ENCODE peak calls at places on chromosomes 11 and 22, in six cellular contexts. C, X, J, T, L and Q are unnamed samples.

GRCh38 chr22:50528682-50529415 is 963 bp downstream of the TYMP start:
- DNase-seq in C (peak; percentile 26), X (no peak), J (no peak), T (no peak), L (no peak), Q (no peak)

GRCh38 chr11:59206635-59207034 is 6.1 kb downstream of the MPEG1 start:
- DNase-seq in C (peak; percentile 59), X (peak; percentile 48), J (peak; percentile 52), T (no peak), L (no peak), Q (peak; percentile 68)

GRCh38 chr11:61732705-61733104 is 19.7 kb upstream of the MYRF start:
- DNase-seq in C (no peak), X (no peak), J (no peak), T (no peak), L (no peak), Q (no peak)

GRCh38 chr11:88378422-88379066 is 41.0 kb upstream of the CTSC start:
- DNase-seq in C (no peak), X (no peak), J (no peak), T (no peak), L (no peak), Q (no peak)

GRCh38 chr11:75435571-75435925 is 2.5 kb upstream of the KLHL35 start:
- DNase-seq in C (no peak), X (no peak), J (no peak), T (no peak), L (no peak), Q (no peak)

GRCh38 chr22:21451545-21452520 is 15.4 kb upstream of the TMEM191C start:
- DNase-seq in C (no peak), X (no peak), J (no peak), T (no peak), L (no peak), Q (no peak)

GRCh38 chr11:122690801-122691649 is 35.5 kb downstream of the UBASH3B start:
- DNase-seq in C (no peak), X (no peak), J (peak; percentile 26), T (no peak), L (no peak), Q (peak; percentile 27)

GRCh38 chr22:48241658-48242057 is 1479.2 kb downstream of the TBC1D22A start:
- DNase-seq in C (no peak), X (no peak), J (no peak), T (no peak), L (no peak), Q (no peak)

GRCh38 chr11:128582496-128583366 is 4.6 kb downstream of the ETS1 start:
- DNase-seq in C (no peak), X (peak; percentile 15), J (peak; percentile 82), T (no peak), L (peak; percentile 35), Q (no peak)

GRCh38 chr11:75151346-75152047 is 590 bp downstream of the SLCO2B1 start:
- DNase-seq in C (peak; percentile 91), X (no peak), J (no peak), T (no peak), L (no peak), Q (no peak)

GRCh38 chr11:13486926-13487660 is 8.7 kb downstream of the PTH start:
- DNase-seq in C (peak; percentile 57), X (peak; percentile 15), J (peak; percentile 24), T (no peak), L (no peak), Q (peak; percentile 17)

DNA sequence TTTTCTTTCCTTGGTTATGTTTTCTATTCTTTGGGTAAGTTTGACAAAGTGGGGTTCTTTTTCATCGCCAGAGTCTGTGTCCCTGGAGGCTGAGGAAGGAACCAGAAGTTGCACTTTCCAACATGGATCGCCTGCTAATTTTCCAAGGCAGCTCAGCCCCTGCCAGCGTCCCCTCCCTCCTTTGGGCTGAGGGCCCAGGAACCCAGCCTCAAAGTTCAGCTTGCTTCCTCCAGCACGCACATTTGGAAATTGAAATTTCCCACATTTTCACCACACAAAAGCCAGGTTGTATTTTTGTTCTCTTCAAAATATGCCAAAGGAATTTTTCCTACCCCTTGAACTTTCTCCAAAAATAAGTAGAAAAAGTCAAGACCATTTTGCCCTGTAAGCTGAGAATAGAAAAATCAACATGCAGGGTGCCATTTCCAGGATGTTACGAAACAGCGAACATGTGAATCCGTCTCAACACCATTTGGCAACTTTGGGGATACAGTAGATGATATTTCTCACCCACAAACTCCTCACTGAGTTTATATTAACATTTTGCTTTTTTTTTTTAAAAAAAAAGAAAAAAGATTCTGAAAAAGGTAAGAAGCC is 343.5 kb downstream of the TENM4 start:
- DNase-seq in C (no peak), X (no peak), J (no peak), T (no peak), L (peak; percentile 47), Q (no peak)
- H3K4me1 ChIP-seq in C (no peaks in the 10 kb centered on the region), X (peaks cover 33% of the 10 kb centered on the region), J (peaks cover 37% of the 10 kb centered on the region), T (peaks cover 38% of the 10 kb centered on the region), L (peaks cover 23% of the 10 kb centered on the region), Q (no peaks in the 10 kb centered on the region)

DNA sequence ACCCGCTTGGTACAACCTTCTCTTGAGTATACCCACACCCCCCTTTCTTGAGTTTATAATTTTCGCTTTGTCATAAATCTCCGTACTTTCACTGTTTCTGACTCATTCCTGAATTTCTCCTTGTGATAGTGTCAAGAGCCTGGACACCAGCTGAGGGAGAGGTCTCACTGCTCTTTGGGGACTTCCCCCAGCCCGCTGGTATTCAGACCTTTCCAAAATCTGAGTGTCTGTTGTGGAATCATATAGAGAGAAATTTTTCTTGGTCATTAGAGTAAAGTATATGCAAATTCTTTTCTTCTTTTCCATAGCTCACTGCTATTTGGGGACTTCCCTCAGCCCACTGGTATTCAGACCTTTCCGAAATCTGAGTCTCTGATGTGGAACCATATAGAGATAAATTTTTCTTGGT is 55.3 kb downstream of the MTMR3 start:
- DNase-seq in C (no peak), X (no peak), J (no peak), T (no peak), L (no peak), Q (peak; percentile 52)
- H3K4me3 ChIP-seq in C (no peak overlapping the region), X (no peak overlapping the region), J (no peak overlapping the region), T (no peak overlapping the region), L (no peak overlapping the region), Q (no peak overlapping the region)

DNA sequence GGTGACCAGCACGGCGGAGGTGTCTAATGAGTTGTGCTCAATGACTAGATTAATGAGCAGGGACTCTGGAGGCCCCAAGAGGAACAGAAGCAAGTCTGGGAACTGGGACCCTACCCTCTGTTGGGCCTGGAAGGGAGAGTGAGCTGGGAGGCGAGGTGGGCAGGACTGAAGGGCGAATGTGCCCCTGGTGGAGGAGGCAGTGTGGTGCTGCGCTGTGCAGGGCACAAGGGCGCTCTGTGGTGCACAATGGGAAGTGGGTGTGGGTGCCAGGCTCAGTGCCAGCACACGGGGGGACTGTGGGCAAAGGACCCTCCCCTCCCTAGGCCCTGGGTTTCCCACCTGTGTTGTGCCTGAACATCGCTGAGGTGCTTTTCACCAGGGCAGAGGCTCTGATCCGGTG is 57.5 kb upstream of the TTLL12 start:
- DNase-seq in C (no peak), X (no peak), J (no peak), T (no peak), L (no peak), Q (no peak)
- TF ChIP-seq CTCF in C (no peak), X (no peak), J (no peak), T (no peak), L (no peak), Q (no peak)

GRCh38 chr11:45384016-45384415 is 97.9 kb upstream of the SYT13 start:
- DNase-seq in C (no peak), X (no peak), J (no peak), T (no peak), L (no peak), Q (no peak)

GRCh38 chr11:45382133-45382878 is 96.2 kb upstream of the SYT13 start:
- DNase-seq in C (no peak), X (no peak), J (no peak), T (no peak), L (no peak), Q (no peak)

GRCh38 chr11:45384711-45385241 is 98.6 kb upstream of the SYT13 start:
- DNase-seq in C (no peak), X (no peak), J (peak; percentile 60), T (no peak), L (no peak), Q (no peak)

GRCh38 chr11:45385423-45385822 is 99.3 kb upstream of the SYT13 start:
- DNase-seq in C (no peak), X (no peak), J (no peak), T (no peak), L (no peak), Q (no peak)

GRCh38 chr11:45383229-45383628 is 97.1 kb upstream of the SYT13 start:
- DNase-seq in C (no peak), X (no peak), J (no peak), T (no peak), L (no peak), Q (no peak)
- H3K4me1 ChIP-seq in C (no peaks in the 10 kb centered on the region), X (no peaks in the 10 kb centered on the region), J (peaks cover 14% of the 10 kb centered on the region), T (peaks cover 4% of the 10 kb centered on the region), L (peaks cover 7% of the 10 kb centered on the region), Q (no peaks in the 10 kb centered on the region)